ENCODE peak calls at places on chromosomes 11 and 22, in ten cellular contexts. G, B, T, X, A, M, H, U, C and D are unnamed samples.

GRCh38 chr11:70220920-70221319 is 17.8 kb downstream of the FADD start:
- DNase-seq in G (no peak), B (no peak), T (no peak), X (no peak), A (no peak), M (no peak), H (no peak), U (no peak), C (no peak), D (no peak)

GRCh38 chr11:61071208-61071681 is 31.0 kb upstream of the CD5 start:
- DNase-seq in G (no peak), B (peak), T (no peak), X (no peak), A (peak), M (no peak), H (no peak), U (no peak), C (peak), D (peak)

GRCh38 chr22:18067548-18068341 is 10.0 kb upstream of the PEX26 start:
- DNase-seq in G (no peak), B (no peak), T (peak), X (no peak), A (no peak), M (no peak), H (no peak), U (no peak), C (no peak), D (no peak)

GRCh38 chr11:126140106-126140931 is 71.1 kb downstream of the RPUSD4 start:
- DNase-seq in G (no peak), B (no peak), T (peak), X (no peak), A (no peak), M (no peak), H (no peak), U (no peak), C (no peak), D (no peak)

GRCh38 chr11:11349870-11350325 is 3.2 kb downstream of the CSNK2A3 start:
- DNase-seq in G (no peak), B (no peak), T (peak), X (peak), A (no peak), M (no peak), H (no peak), U (peak), C (no peak), D (no peak)

GRCh38 chr22:44710474-44711235 is 8.7 kb downstream of the PRR5 start:
- DNase-seq in G (peak), B (no peak), T (no peak), X (no peak), A (peak), M (no peak), H (peak), U (no peak), C (no peak), D (peak)

GRCh38 chr11:27173545-27173944 is 132.9 kb downstream of the BBOX1 start:
- DNase-seq in G (no peak), B (no peak), T (no peak), X (no peak), A (no peak), M (no peak), H (no peak), U (no peak), C (no peak), D (no peak)

GRCh38 chr22:42685941-42686666 is 34.6 kb downstream of the A4GALT start:
- DNase-seq in G (no peak), B (no peak), T (no peak), X (no peak), A (no peak), M (peak), H (no peak), U (no peak), C (no peak), D (no peak)